ENCODE peak calls at places on chromosome 6, in nine cellular contexts. K is GM20000, O is fibroblast of mammary gland, Z is H9, L is cardiac muscle cell, X is GM12865, A is dorsolateral prefrontal cortex, F is fibroblast of the aortic adventitia, I is psoas muscle. T is an unnamed sample.

GRCh38 chr6:110035321-110035720 is 57.2 kb downstream of the GPR6 start:
- DNase-seq in K (no peak), O (no peak), Z (no peak), L (no peak), X (no peak), A (no peak), F (no peak), I (no peak), T (no peak)

GRCh38 chr6:121435444-121436069 is at the start of gene GJA1:
- DNase-seq in K (no peak), O (peak; percentile 86), Z (peak; percentile 82), L (peak; percentile 73), X (no peak), A (no peak), F (peak; percentile 93), I (no peak), T (no peak)

GRCh38 chr6:21023210-21023609 is 489.0 kb downstream of the CDKAL1 start:
- DNase-seq in K (no peak), O (no peak), Z (no peak), L (no peak), X (peak; percentile 25), A (no peak), F (no peak), I (no peak), T (no peak)

GRCh38 chr6:48061630-48062029 is 49.4 kb downstream of the PTCHD4 start:
- DNase-seq in K (no peak), O (peak; percentile 71), Z (no peak), L (no peak), X (no peak), A (no peak), F (peak; percentile 26), I (no peak), T (no peak)

GRCh38 chr6:139647816-139648215 is 273.4 kb upstream of the CITED2 start:
- DNase-seq in K (no peak), O (no peak), Z (no peak), L (no peak), X (no peak), A (no peak), F (no peak), I (no peak), T (no peak)

GRCh38 chr6:14996892-14997291 is 249.0 kb upstream of the JARID2 start:
- DNase-seq in K (no peak), O (no peak), Z (no peak), L (no peak), X (no peak), A (no peak), F (no peak), I (no peak), T (no peak)

GRCh38 chr6:42532038-42532669 is 31.7 kb upstream of the UBR2 start:
- DNase-seq in K (peak; percentile 47), O (peak; percentile 74), Z (no peak), L (peak; percentile 77), X (peak; percentile 82), A (no peak), F (peak; percentile 79), I (no peak), T (no peak)

GRCh38 chr6:116034327-116034726 is 26.4 kb downstream of the FRK start:
- DNase-seq in K (no peak), O (peak; percentile 53), Z (no peak), L (no peak), X (no peak), A (no peak), F (peak; percentile 83), I (no peak), T (no peak)

GRCh38 chr6:28587011-28587745 is 61.5 kb downstream of the GPX5 start:
- DNase-seq in K (peak; percentile 44), O (peak; percentile 34), Z (peak; percentile 90), L (peak; percentile 74), X (peak; percentile 91), A (no peak), F (no peak), I (no peak), T (peak; percentile 81)

GRCh38 chr6:155418017-155418749 is 37.5 kb downstream of the NOX3 start:
- DNase-seq in K (peak; percentile 69), O (peak; percentile 70), Z (no peak), L (no peak), X (peak; percentile 87), A (no peak), F (peak; percentile 79), I (no peak), T (no peak)

GRCh38 chr6:10862361-10862760 is 19.5 kb downstream of the GCM2 start:
- DNase-seq in K (no peak), O (no peak), Z (no peak), L (no peak), X (no peak), A (no peak), F (no peak), I (no peak), T (no peak)

GRCh38 chr6:49919261-49919660 is 44.7 kb downstream of the DEFB114 start:
- DNase-seq in K (no peak), O (no peak), Z (no peak), L (no peak), X (no peak), A (no peak), F (no peak), I (no peak), T (no peak)

GRCh38 chr6:126252154-126252553 is 87.8 kb upstream of the CENPW start:
- DNase-seq in K (no peak), O (no peak), Z (peak; percentile 46), L (no peak), X (no peak), A (no peak), F (no peak), I (no peak), T (no peak)

GRCh38 chr6:35079311-35080000 is 61.7 kb downstream of the TCP11 start:
- DNase-seq in K (no peak), O (no peak), Z (no peak), L (no peak), X (no peak), A (no peak), F (no peak), I (peak; percentile 31), T (no peak)

GRCh38 chr6:56860466-56860865 is 94.4 kb upstream of the BEND6 start:
- DNase-seq in K (no peak), O (peak; percentile 65), Z (no peak), L (no peak), X (no peak), A (no peak), F (peak; percentile 54), I (no peak), T (no peak)

GRCh38 chr6:83182114-83182513 is 11.0 kb downstream of the PGM3 start:
- DNase-seq in K (no peak), O (no peak), Z (no peak), L (no peak), X (no peak), A (no peak), F (no peak), I (no peak), T (no peak)

GRCh38 chr6:98039876-98040605 is 757.0 kb upstream of the MMS22L start:
- DNase-seq in K (no peak), O (peak; percentile 3), Z (peak; percentile 56), L (peak; percentile 32), X (no peak), A (no peak), F (no peak), I (no peak), T (no peak)
- TF ChIP-seq CTCF in K (no peak), O (peak; percentile 13), Z (peak; percentile 57), L (no peak), X (no peak), A (peak; percentile 46), F (no peak), I (no peak), T (no peak)

GRCh38 chr6:117226778-117227177 is 38.6 kb upstream of the VGLL2 start:
- DNase-seq in K (no peak), O (no peak), Z (no peak), L (no peak), X (no peak), A (no peak), F (no peak), I (no peak), T (no peak)
- TF ChIP-seq CTCF in K (no peak), O (no peak), Z (no peak), L (no peak), X (no peak), A (no peak), F (no peak), I (no peak), T (no peak)

GRCh38 chr6:84768442-84769174 is 4.2 kb upstream of the TBX18 start:
- DNase-seq in K (no peak), O (no peak), Z (peak; percentile 80), L (no peak), X (no peak), A (no peak), F (no peak), I (peak; percentile 44), T (no peak)
- TF ChIP-seq CTCF in K (no peak), O (no peak), Z (no peak), L (no peak), X (no peak), A (no peak), F (no peak), I (no peak), T (no peak)

GRCh38 chr6:98958791-98959190 is 11.0 kb upstream of the FBXL4 start:
- DNase-seq in K (no peak), O (no peak), Z (no peak), L (no peak), X (no peak), A (no peak), F (no peak), I (no peak), T (no peak)

GRCh38 chr6:98957440-98957839 is 9.7 kb upstream of the FBXL4 start:
- DNase-seq in K (no peak), O (peak; percentile 37), Z (no peak), L (no peak), X (no peak), A (no peak), F (peak; percentile 19), I (no peak), T (no peak)
- TF ChIP-seq CTCF in K (no peak), O (no peak), Z (no peak), L (no peak), X (no peak), A (no peak), F (no peak), I (no peak), T (no peak)

GRCh38 chr6:149897015-149897697 is 757 bp downstream of the RAET1E start:
- DNase-seq in K (no peak), O (peak; percentile 94), Z (no peak), L (no peak), X (no peak), A (peak; percentile 32), F (peak; percentile 98), I (peak; percentile 96), T (peak; percentile 59)

GRCh38 chr6:149898966-149899365 is 1.1 kb upstream of the RAET1E start:
- DNase-seq in K (no peak), O (no peak), Z (no peak), L (no peak), X (no peak), A (no peak), F (no peak), I (no peak), T (no peak)

GRCh38 chr6:149896491-149896890 is 1.4 kb downstream of the RAET1E start:
- DNase-seq in K (no peak), O (peak; percentile 58), Z (no peak), L (no peak), X (no peak), A (no peak), F (peak; percentile 16), I (no peak), T (no peak)

GRCh38 chr6:149899486-149899885 is 1.6 kb upstream of the RAET1E start:
- DNase-seq in K (no peak), O (no peak), Z (no peak), L (no peak), X (no peak), A (no peak), F (no peak), I (no peak), T (no peak)

GRCh38 chr6:149897855-149898744 is at the start of gene RAET1E:
- DNase-seq in K (no peak), O (no peak), Z (no peak), L (peak; percentile 23), X (no peak), A (no peak), F (no peak), I (no peak), T (no peak)
- TF ChIP-seq CTCF in K (no peak), O (no peak), Z (peak; percentile 25), L (peak; percentile 2), X (no peak), A (no peak), F (no peak), I (no peak), T (no peak)

T was measured in lower lobe of right lung.